ENCODE peak calls at places on chromosomes 7 and 10, in four cellular contexts. R, L, E and Q are unnamed samples.

GRCh38 chr10:22148956-22149355 is 68.9 kb downstream of the EBLN1 start:
- DNase-seq in E (peak; percentile 35), R (no peak), L (peak; percentile 7), Q (no peak)

GRCh38 chr7:120675076-120675475 is 182.9 kb downstream of the TSPAN12 start:
- DNase-seq in R (no peak), E (no peak), L (no peak), Q (no peak)

GRCh38 chr7:125061776-125062397 is 132.3 kb upstream of the POT1 start:
- DNase-seq in R (no peak), E (peak; percentile 78), L (peak; percentile 41), Q (no peak)

GRCh38 chr7:11428877-11429617 is 403.0 kb downstream of the THSD7A start:
- DNase-seq in L (no peak), E (no peak), R (no peak), Q (no peak)

GRCh38 chr10:46541735-46542566 is 14.5 kb downstream of the GPRIN2 start:
- DNase-seq in E (no peak), R (no peak), L (no peak), Q (no peak)

GRCh38 chr7:81004098-81004497 is 85.2 kb upstream of the SEMA3C start:
- DNase-seq in L (peak; percentile 81), E (peak; percentile 44), R (no peak), Q (no peak)

GRCh38 chr10:73920084-73920483 is 9.2 kb downstream of the PLAU start:
- DNase-seq in R (peak; percentile 48), L (no peak), E (peak; percentile 67), Q (no peak)

GRCh38 chr10:98357208-98357836 is 57.7 kb downstream of the PYROXD2 start:
- DNase-seq in E (no peak), R (no peak), L (peak; percentile 90), Q (no peak)

GRCh38 chr10:8453587-8453986 is 399.1 kb downstream of the GATA3 start:
- DNase-seq in R (no peak), E (peak; percentile 35), L (no peak), Q (no peak)

GRCh38 chr10:97898429-97898828 is 48.8 kb downstream of the GOLGA7B start:
- DNase-seq in L (no peak), R (no peak), E (no peak), Q (no peak)

GRCh38 chr7:117728858-117729257 is 144.4 kb downstream of the CTTNBP2 start:
- DNase-seq in R (no peak), L (no peak), E (no peak), Q (no peak)

GRCh38 chr7:106870983-106871410 is 5.9 kb downstream of the PIK3CG start:
- DNase-seq in L (peak; percentile 49), E (no peak), R (no peak), Q (no peak)

GRCh38 chr10:48381971-48382370 is 75.5 kb downstream of the MAPK8 start:
- DNase-seq in L (no peak), R (no peak), E (no peak), Q (no peak)

GRCh38 chr10:72502581-72502980 is 123.3 kb downstream of the MICU1 start:
- DNase-seq in L (peak; percentile 44), R (no peak), E (no peak), Q (no peak)

GRCh38 chr10:102434251-102434913 is 2.0 kb upstream of the CUEDC2 start:
- DNase-seq in L (peak; percentile 64), R (no peak), E (no peak), Q (no peak)

GRCh38 chr7:36784991-36785940 is 61.0 kb upstream of the AOAH start:
- DNase-seq in R (peak; percentile 28), L (no peak), E (no peak), Q (peak; percentile 78)

GRCh38 chr7:11557627-11558026 is 274.4 kb downstream of the THSD7A start:
- DNase-seq in E (peak; percentile 48), R (no peak), L (no peak), Q (no peak)

GRCh38 chr7:76202666-76203030 is 952 bp downstream of the SRRM3 start:
- DNase-seq in R (no peak), L (no peak), E (no peak), Q (no peak)

GRCh38 chr10:33139191-33139646 is 181.2 kb upstream of the ITGB1 start:
- DNase-seq in L (no peak), E (no peak), R (no peak), Q (no peak)

GRCh38 chr7:91436655-91437054 is 172.4 kb downstream of the FZD1 start:
- DNase-seq in L (no peak), E (no peak), R (no peak), Q (no peak)

GRCh38 chr7:90719159-90719558 is 123.0 kb downstream of the CDK14 start:
- DNase-seq in R (no peak), L (no peak), E (no peak), Q (no peak)

GRCh38 chr10:6153845-6154244 is 48.9 kb upstream of the PFKFB3 start:
- DNase-seq in R (no peak), L (no peak), E (no peak), Q (no peak)

GRCh38 chr7:79458796-79459195 is 5.3 kb upstream of the MAGI2 start:
- DNase-seq in R (no peak), L (peak; percentile 34), E (no peak), Q (no peak)

DNA sequence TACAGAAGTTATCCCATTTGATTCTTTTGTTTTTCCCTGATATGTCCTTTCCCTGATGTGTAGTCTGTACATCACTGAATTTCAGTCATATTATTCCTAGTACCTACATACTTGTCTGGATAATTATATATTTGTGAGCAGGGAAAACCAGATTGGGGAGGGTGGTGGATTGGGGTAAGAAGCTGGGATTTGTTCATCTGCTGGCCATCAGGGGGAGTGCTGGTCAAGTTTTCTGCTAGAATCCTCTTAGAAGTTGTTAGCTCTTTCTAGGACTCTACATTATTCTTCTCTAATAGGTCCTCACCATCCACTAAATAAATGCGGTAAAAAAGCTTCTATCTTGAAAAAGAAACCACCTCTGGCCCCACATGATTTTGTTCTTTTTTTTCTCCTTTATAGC is 232.7 kb upstream of the TAC1 start:
- DNase-seq in E (peak; percentile 37), L (no peak), R (peak; percentile 37), Q (peak; percentile 36)
- TF ChIP-seq CTCF in E (peak; percentile 60), L (peak; percentile 4), R (peak; percentile 16), Q (peak; percentile 25)

DNA sequence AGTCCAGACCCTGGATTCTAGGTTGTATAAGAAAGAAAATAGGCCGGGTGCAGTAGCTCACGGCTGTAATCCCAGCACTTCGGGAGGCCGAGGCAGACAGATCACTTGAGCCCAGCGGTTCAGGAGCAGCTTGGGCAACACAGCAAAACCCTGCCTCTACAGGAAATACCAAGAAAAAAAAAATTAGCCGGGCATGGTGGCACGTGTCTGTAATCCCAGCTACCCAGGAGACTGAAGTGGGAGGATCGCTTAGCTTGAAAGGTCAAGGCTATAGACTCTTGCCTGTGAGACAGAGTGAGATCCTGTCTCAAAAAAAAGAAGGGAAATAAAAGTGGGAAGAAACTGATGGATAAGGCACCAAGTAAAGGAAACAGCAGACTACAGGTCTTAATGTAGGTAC is 287.9 kb upstream of the KLF14 start:
- DNase-seq in R (no peak), L (no peak), E (no peak), Q (no peak)
- H3K4me1 ChIP-seq in R (peaks cover 24% of the 10 kb centered on the region), L (no peaks in the 10 kb centered on the region), E (no peaks in the 10 kb centered on the region), Q (peaks cover 24% of the 10 kb centered on the region)

DNA sequence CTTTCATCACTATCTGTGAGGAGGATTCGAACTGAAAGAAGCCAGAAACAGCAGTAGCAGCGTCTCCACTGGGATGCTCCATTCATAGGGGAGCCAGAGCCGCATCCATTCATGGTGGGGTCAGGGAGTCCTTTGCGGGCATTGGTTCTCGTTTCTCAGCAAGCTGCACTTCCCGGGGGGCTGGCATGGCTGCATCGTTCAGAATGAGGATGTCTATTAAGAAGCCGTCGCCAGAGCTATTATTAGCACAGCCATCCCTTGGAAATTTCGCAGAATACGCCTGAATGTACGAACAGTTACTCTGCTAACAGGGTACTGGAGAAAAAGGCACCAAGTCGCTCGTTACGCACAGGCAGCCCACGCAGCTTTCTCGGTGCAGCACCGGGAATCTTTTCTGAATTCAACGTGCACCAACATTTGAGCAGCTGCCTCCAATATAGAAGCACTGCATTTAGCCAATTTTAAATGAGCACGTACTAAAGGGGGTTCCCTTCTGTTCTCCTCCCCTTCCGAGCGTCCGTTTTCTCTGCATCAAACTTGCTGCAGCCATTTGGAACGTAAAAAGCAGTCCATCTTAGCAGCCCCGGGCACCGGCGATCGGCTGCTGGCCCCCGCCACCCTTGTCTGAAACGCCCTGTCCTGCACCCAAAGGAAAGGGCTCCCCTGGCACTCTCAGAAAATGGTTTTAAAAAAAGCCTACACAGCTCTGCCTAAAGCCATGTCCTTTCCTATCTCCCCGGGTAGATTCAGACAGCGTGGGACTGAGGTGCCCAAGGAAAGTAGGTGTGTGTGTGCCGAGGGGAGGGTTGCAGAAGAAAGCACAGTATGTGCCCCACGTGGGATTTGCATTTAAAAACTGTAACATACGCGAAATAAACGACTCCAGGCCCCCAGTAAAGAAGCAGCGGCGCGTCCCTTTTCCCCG is 304.1 kb downstream of the PRPF18 start:
- DNase-seq in R (no peak), L (peak; percentile 52), E (no peak), Q (no peak)
- TF ChIP-seq CTCF in R (no peak), L (no peak), E (no peak), Q (no peak)

DNA sequence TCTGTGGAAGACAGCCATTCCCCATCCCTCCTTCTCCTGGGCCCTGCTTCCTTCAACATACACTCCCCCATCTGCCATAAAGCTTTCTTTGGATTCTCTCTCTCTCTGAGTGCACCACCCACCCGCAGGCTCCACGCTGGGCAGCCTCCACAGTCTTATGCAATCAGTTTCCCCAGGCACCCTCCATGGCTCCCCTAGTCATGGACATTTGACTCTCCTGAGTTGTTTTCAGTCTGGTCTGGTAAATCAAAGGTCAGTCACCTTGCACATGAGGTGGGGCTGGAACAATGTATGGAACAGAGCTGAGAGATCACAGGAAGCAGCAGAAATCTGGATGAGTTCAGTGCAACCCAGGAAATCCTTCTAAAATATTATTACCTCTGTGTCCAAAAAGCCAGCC is 70.2 kb downstream of the CYCS start:
- DNase-seq in L (no peak), E (no peak), R (no peak), Q (no peak)
- H3K4me1 ChIP-seq in L (no peaks in the 10 kb centered on the region), E (no peaks in the 10 kb centered on the region), R (no peaks in the 10 kb centered on the region), Q (no peaks in the 10 kb centered on the region)

GRCh38 chr10:42975558-42976352 is 101.1 kb upstream of the RET start:
- DNase-seq in E (peak; percentile 62), L (no peak), R (no peak), Q (peak; percentile 6)
- TF ChIP-seq CTCF in E (peak; percentile 65), L (no peak), R (no peak), Q (no peak)

DNA sequence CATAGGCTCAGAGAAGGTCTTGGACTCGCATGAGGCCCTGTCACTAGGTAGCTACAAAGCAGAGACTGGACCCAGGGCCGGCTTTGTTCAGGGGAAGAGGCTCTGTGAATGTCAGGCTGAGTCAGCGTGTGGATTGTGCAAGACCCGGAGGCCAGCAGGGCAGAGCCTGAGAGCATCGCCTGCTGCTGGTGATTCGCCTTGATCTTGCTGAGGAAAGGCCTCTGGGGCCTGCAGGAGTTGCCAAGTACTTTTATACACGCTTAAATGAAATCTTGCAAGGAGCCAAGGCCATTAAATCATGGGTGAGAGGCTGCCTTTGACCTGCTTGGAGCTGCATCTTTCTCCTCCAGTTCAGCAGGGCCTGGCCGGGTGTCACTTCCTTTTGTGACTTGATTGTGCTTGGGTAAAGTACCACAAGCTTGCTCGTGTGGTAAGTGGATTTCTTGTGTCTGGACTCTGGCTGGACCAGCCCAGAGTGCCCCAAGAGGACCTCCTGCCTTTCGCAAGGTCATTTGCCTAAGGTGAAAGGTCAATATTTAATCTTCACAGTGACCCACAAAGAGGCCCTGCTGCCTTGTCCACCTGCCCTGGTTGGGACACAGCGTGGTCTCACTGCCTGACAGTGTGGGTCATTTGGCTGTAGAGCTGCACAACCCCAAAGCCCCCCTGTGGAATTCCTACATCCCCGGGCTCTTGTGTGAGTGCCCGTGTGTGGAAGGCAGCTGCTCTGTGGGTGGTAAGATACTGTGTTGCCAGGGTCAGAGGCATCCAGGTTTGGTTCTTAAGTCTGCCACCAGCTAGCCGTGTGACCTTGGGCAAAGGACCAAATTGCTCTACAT is 38.6 kb upstream of the SH2D4B start:
- DNase-seq in E (no peak), L (peak; percentile 97), R (peak; percentile 92), Q (peak; percentile 97)
- H3K4me1 ChIP-seq in E (no peaks in the 10 kb centered on the region), L (peaks cover 38% of the 10 kb centered on the region), R (peaks cover 65% of the 10 kb centered on the region), Q (peaks cover 82% of the 10 kb centered on the region)